ENCODE peak calls at places on chromosome 2, in five cellular contexts. M is PC-3; P is foreskin keratinocyte; J is Panc1; V is effector memory CD4-positive, alpha-beta T cell. L is an unnamed sample.
A peak's percentile ranks its signal among the peaks of the same experiment; 100 is the strongest.

GRCh38 chr2:7280790-7281189 is 363.6 kb downstream of the RNF144A start:
- DNase-seq in M (no peak), V (no peak), P (no peak), J (no peak), L (no peak)

GRCh38 chr2:100780203-100781008 is 39.5 kb upstream of the NPAS2 start:
- DNase-seq in V (no peak), J (no peak), P (peak; percentile 96), M (peak; percentile 96), L (no peak)

GRCh38 chr2:26674771-26675170 is 17.8 kb upstream of the KCNK3 start:
- DNase-seq in P (no peak), J (no peak), V (no peak), M (no peak), L (no peak)

GRCh38 chr2:113138428-113139322 is 11.3 kb downstream of the IL1RN start:
- DNase-seq in V (no peak), P (no peak), J (no peak), M (peak; percentile 91), L (no peak)

GRCh38 chr2:224847961-224848850 is 132.0 kb upstream of the CCDC195 start:
- DNase-seq in M (peak; percentile 76), P (peak; percentile 85), V (no peak), J (no peak), L (no peak)

GRCh38 chr2:100283724-100284501 is 38.4 kb downstream of the LONRF2 start:
- DNase-seq in M (peak; percentile 33), P (no peak), J (no peak), V (no peak), L (no peak)

GRCh38 chr2:61978522-61978921 is 73.0 kb downstream of the COMMD1 start:
- DNase-seq in M (no peak), J (no peak), P (no peak), V (no peak), L (no peak)

GRCh38 chr2:183812091-183812490 is 687.8 kb downstream of the NUP35 start:
- DNase-seq in M (peak; percentile 62), V (no peak), J (no peak), P (peak; percentile 0), L (no peak)

GRCh38 chr2:116879646-116880045 is 934.8 kb upstream of the DDX18 start:
- DNase-seq in V (no peak), P (no peak), J (no peak), M (no peak), L (no peak)

GRCh38 chr2:64807417-64807816 is 153.7 kb upstream of the SERTAD2 start:
- DNase-seq in M (peak; percentile 96), J (no peak), P (peak; percentile 96), V (no peak), L (no peak)

GRCh38 chr2:105404736-105405135 is 5.9 kb upstream of the FHL2 start:
- DNase-seq in M (no peak), J (no peak), V (no peak), P (no peak), L (no peak)

GRCh38 chr2:69575926-69576325 is 67.6 kb downstream of the AAK1 start:
- DNase-seq in M (no peak), P (no peak), J (no peak), V (no peak), L (no peak)

GRCh38 chr2:66862871-66863650 is 428.1 kb downstream of the MEIS1 start:
- DNase-seq in M (peak; percentile 48), P (peak; percentile 77), J (no peak), V (no peak), L (no peak)

GRCh38 chr2:60550151-60550983 is 3.1 kb downstream of the BCL11A start:
- DNase-seq in P (no peak), V (no peak), M (peak; percentile 85), J (no peak), L (no peak)

GRCh38 chr2:35408320-35408719 is 947.3 kb upstream of the CRIM1 start:
- DNase-seq in J (no peak), V (no peak), P (no peak), M (no peak), L (no peak)
- H3K4me1 ChIP-seq in J (no peaks in the 10 kb centered on the region), V (no peaks in the 10 kb centered on the region), P (no peaks in the 10 kb centered on the region), M (no peaks in the 10 kb centered on the region), L (no peaks in the 10 kb centered on the region)

GRCh38 chr2:241560883-241561474 is 2.4 kb downstream of the BOK start:
- DNase-seq in M (no peak), P (no peak), V (no peak), J (no peak), L (no peak)

GRCh38 chr2:241560181-241560882 is 1.8 kb downstream of the BOK start:
- DNase-seq in P (no peak), M (no peak), V (no peak), J (no peak), L (no peak)

GRCh38 chr2:241558532-241559488 is at the start of gene BOK:
- DNase-seq in M (peak; percentile 72), P (no peak), J (no peak), V (no peak), L (peak; percentile 73)

GRCh38 chr2:241561811-241562210 is 3.3 kb downstream of the BOK start:
- DNase-seq in V (no peak), J (no peak), M (peak; percentile 89), P (no peak), L (no peak)

GRCh38 chr2:241559489-241560180 is 1.1 kb downstream of the BOK start:
- DNase-seq in P (no peak), J (no peak), M (peak; percentile 64), V (no peak), L (no peak)
- H3K27ac ChIP-seq in P (no peak overlapping the region), J (peak overlapping the region; percentile 66), M (peak overlapping the region; percentile 42), V (no peak overlapping the region), L (peak overlapping the region; percentile 87)

DNA sequence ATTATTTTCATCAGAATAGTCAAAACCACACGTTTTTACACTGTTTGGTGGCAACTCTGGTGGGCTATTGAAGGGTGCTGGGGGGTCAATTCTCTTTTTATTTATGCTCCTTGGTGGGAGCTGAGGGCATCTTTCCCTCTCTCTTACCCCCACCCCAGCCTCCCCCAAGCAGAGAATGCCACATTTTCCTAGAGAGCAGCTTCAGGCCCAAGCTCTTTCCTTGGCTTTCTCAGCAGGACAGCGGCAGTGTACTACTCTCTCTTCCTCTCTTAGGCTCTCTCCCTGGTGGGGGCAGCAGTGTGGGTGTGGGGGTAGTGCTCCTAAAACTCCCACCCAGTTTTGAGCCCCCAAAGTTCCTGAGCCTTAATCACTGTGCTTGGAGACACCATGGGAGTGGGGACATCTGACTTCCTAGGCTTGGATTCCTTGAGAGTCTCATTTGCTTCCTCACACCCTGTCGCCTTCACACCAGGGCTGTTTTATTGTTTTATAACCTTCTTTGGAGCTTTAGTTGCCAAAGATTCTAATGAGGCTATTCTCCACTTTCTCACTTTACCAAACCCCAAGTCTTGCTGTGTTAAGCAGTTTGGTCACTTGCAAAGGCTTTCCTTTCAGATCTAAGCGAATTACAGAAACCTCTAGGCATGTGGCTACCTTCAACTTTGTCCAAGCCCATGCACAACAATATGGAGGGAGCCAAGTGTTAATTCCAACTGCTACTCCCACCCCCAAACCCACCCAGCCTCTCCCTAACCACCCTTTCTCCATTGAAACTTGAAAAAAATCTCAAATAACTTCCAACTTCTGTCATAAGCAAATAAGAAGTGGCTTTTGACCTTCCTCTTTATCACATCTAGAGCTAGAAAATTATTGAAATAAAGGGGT is 6.0 kb upstream of the HOXD4 start:
- DNase-seq in M (no peak), P (no peak), V (no peak), J (no peak), L (no peak)
- H3K27me3 ChIP-seq in M (no peaks in the 10 kb centered on the region), P (peaks cover 5% of the 10 kb centered on the region), V (peaks cover 61% of the 10 kb centered on the region), J (no peaks in the 10 kb centered on the region), L (peaks cover 78% of the 10 kb centered on the region)

GRCh38 chr2:241111443-241111810 is 9.3 kb upstream of the MTERF4 start:
- DNase-seq in V (no peak), J (no peak), P (no peak), M (no peak), L (no peak)
- H3K4me1 ChIP-seq in V (peaks cover 33% of the 10 kb centered on the region), J (no peaks in the 10 kb centered on the region), P (no peaks in the 10 kb centered on the region), M (no peaks in the 10 kb centered on the region), L (no peaks in the 10 kb centered on the region)

GRCh38 chr2:111118455-111119003 is 2.2 kb upstream of the BCL2L11 start:
- DNase-seq in P (no peak), M (no peak), V (no peak), J (no peak), L (no peak)

GRCh38 chr2:111120253-111121027 is at the start of gene BCL2L11:
- DNase-seq in J (no peak), M (peak; percentile 95), V (peak; percentile 83), P (peak; percentile 51), L (peak; percentile 94)

GRCh38 chr2:111119847-111120252 is 864 bp upstream of the BCL2L11 start:
- DNase-seq in P (no peak), V (no peak), J (no peak), M (no peak), L (no peak)

GRCh38 chr2:111117666-111118454 is 2.9 kb upstream of the BCL2L11 start:
- DNase-seq in P (peak; percentile 66), V (no peak), J (no peak), M (no peak), L (no peak)

DNA sequence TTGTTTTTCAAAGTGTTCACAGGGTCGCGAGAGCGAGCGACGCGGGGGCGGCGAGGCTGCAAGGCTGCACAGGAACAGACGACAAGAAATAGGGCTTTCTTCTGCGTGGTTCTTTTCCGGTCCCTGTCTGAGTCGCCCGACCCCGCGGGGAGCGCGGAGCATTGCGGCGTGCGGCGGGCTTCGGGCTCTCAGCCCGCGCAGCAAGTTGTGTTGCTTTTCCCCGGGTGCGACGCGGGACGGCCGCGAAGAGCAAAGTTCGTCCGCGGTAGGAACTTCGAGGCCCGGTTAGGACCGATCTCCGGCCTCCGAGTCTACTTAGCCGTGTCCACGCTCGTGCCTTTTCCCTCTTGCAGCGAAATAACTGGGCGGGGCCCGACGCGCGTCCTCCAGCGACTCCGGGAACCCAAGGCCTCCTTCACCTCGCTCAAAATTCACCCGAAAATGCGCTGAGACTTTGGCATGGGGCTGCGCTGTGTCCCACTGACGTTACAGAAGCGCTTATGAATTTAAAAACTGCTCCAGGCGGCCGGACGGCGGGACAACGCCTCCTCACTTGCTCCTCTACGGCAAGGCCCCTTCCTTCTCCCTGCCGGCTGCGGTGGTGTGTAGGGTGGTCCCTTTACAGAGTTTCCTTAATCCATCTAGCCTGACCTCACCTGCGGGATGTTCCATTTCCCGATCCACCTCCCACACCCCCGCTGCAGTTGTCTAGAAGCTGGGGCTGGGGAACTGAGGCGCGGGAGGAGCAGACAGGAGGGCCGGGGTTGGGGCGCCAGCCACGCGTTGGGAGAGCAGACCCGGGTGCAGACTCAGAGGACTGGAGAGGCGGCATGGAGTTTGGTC is 1.5 kb upstream of the BCL2L11 start:
- DNase-seq in V (no peak), J (no peak), M (no peak), P (no peak), L (peak; percentile 80)
- H3K27ac ChIP-seq in V (no peak overlapping the region), J (no peak overlapping the region), M (no peak overlapping the region), P (no peak overlapping the region), L (no peak overlapping the region)